ENCODE peak calls at places on chromosome 16, in eight cellular contexts. F is GM23338, O is psoas muscle, I is GM23248, Z is aorta, S is IMR-90, R is transverse colon, Y is left lung. H is an unnamed sample. For H3K36me3, the result is how much of the 10 kb centered on the place peaks cover.

GRCh38 chr16:71311553-71312158 is 22.5 kb upstream of the CMTR2 start:
- DNase-seq in I (peak), Z (no peak), O (no peak), R (no peak), Y (no peak), S (peak), F (peak), H (peak)

GRCh38 chr16:1119129-1119528 is 23.1 kb upstream of the C1QTNF8 start:
- DNase-seq in O (no peak), Y (no peak), I (no peak), S (no peak), R (no peak), F (no peak), Z (no peak), H (no peak)

GRCh38 chr16:12406840-12407690 is 396.6 kb downstream of the CPPED1 start:
- DNase-seq in I (peak), Y (no peak), S (peak), O (no peak), R (no peak), F (no peak), Z (no peak), H (peak)

GRCh38 chr16:25109643-25110042 is 1.9 kb upstream of the LCMT1 start:
- DNase-seq in R (peak), I (peak), S (peak), O (peak), Z (peak), F (no peak), Y (no peak), H (peak)

GRCh38 chr16:31880322-31880979 is 6.8 kb downstream of the ZNF267 start:
- DNase-seq in R (no peak), Y (no peak), Z (no peak), F (no peak), O (no peak), S (peak), I (peak), H (peak)

GRCh38 chr16:86520317-86521210 is 10.2 kb downstream of the FOXF1 start:
- DNase-seq in R (no peak), Y (peak), Z (peak), S (peak), I (no peak), F (no peak), O (no peak), H (no peak)

GRCh38 chr16:77288222-77288621 is 89.0 kb downstream of the SYCE1L start:
- DNase-seq in O (no peak), S (peak), I (peak), R (no peak), Z (no peak), F (no peak), Y (no peak), H (no peak)

GRCh38 chr16:84360170-84360569 is 8.2 kb upstream of the ATP2C2 start:
- DNase-seq in Y (no peak), F (no peak), O (no peak), S (peak), Z (no peak), I (no peak), R (no peak), H (no peak)

GRCh38 chr16:87548086-87548485 is 54.2 kb upstream of the JPH3 start:
- DNase-seq in S (no peak), I (no peak), R (no peak), F (no peak), O (no peak), Z (no peak), Y (no peak), H (no peak)

GRCh38 chr16:19291459-19291858 is 5.9 kb downstream of the CLEC19A start:
- DNase-seq in Z (no peak), F (peak), R (no peak), I (peak), S (no peak), O (no peak), Y (no peak), H (peak)

GRCh38 chr16:3856367-3857141 is 24.0 kb downstream of the CREBBP start:
- DNase-seq in F (peak), R (no peak), S (no peak), O (no peak), I (no peak), Z (no peak), Y (no peak), H (no peak)

GRCh38 chr16:82027629-82028035 is 7.4 kb upstream of the HSD17B2 start:
- DNase-seq in Y (no peak), R (no peak), I (no peak), S (no peak), F (no peak), Z (no peak), O (no peak), H (no peak)

GRCh38 chr16:797120-797420 is 3.5 kb downstream of the GNG13 start:
- DNase-seq in R (no peak), I (no peak), Z (no peak), F (peak), S (no peak), O (no peak), Y (no peak), H (no peak)

GRCh38 chr16:77111057-77111456 is 79.9 kb upstream of the MON1B start:
- DNase-seq in O (no peak), R (no peak), Z (no peak), F (no peak), I (no peak), Y (no peak), S (no peak), H (no peak)

GRCh38 chr16:1244881-1245280 is 4.4 kb downstream of the TPSAB1 start:
- DNase-seq in O (no peak), R (no peak), Z (no peak), Y (no peak), F (no peak), I (no peak), S (no peak), H (no peak)

GRCh38 chr16:70470927-70471341 is 16.5 kb downstream of the FCSK start:
- DNase-seq in F (peak), I (peak), O (peak), Z (no peak), Y (peak), S (peak), R (peak), H (no peak)

GRCh38 chr16:57486858-57487834 is 853 bp upstream of the DOK4 start:
- DNase-seq in S (no peak), I (peak), F (no peak), Y (no peak), O (no peak), R (no peak), Z (peak), H (no peak)

GRCh38 chr16:81517630-81518438 is 73.2 kb downstream of the CMIP start:
- DNase-seq in S (peak), R (no peak), I (peak), F (no peak), Z (no peak), Y (no peak), O (no peak), H (no peak)

GRCh38 chr16:4693956-4694663 is 748 bp downstream of the NUDT16L1 start:
- DNase-seq in O (peak), Z (no peak), F (peak), S (peak), R (peak), I (peak), Y (peak), H (peak)

GRCh38 chr16:79602615-79603014 is 2.1 kb upstream of the MAF start:
- DNase-seq in I (no peak), Z (no peak), R (no peak), Y (no peak), O (no peak), F (no peak), S (no peak), H (no peak)

GRCh38 chr16:79601092-79601977 is 798 bp upstream of the MAF start:
- DNase-seq in F (peak), O (peak), S (no peak), I (peak), Z (peak), R (peak), Y (peak), H (no peak)

GRCh38 chr16:79600636-79601091 is at the start of gene MAF:
- DNase-seq in O (peak), F (peak), Z (peak), S (peak), I (peak), R (peak), Y (peak), H (peak)

GRCh38 chr16:79599837-79600635 is 501 bp downstream of the MAF start:
- DNase-seq in S (no peak), R (no peak), Y (peak), Z (peak), O (peak), F (peak), I (peak), H (peak)

DNA sequence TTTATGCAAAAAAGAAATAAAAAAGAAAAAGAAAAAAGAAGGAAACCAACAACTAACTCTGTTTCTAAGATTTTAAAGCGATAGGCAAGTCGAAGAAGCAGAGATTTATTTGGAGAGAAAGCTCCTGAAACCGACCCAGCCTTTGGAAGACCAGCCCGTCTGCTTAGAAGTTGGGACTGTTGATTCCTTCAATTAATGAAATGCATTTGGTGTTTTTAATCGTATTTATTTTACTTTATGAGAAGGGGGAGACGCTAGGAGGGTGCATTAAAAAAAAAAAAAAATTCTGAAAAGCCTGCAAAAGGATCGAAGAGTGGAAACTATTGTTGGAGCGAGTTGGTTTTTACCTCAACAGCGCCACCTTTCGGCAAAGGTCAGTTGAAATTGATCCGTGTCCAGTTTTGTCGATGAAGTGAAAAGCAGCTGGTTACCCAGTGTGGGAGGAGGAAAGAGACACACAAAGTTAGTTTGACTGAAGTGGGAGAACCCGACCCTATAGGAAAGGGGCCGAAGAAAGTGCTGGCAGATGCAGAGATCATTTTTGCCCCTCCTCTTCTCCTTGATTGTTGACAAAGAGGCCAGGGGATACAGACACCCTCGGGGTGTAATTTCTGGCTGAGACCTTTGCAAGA is 1.6 kb upstream of the MAF start:
- DNase-seq in R (peak), S (peak), Y (no peak), O (peak), F (peak), I (peak), Z (peak), H (peak)
- H3K27ac ChIP-seq in R (peak), S (no peak), Y (peak), O (peak), F (no peak), I (no peak), Z (no peak), H (no peak)

GRCh38 chr16:85396879-85397871 is 215.9 kb upstream of the GSE1 start:
- DNase-seq in I (no peak), R (no peak), S (no peak), F (peak), Z (peak), O (peak), Y (peak), H (no peak)

GRCh38 chr16:85394511-85395206 is 218.5 kb upstream of the GSE1 start:
- DNase-seq in Y (peak), Z (no peak), R (no peak), I (no peak), O (no peak), S (no peak), F (no peak), H (no peak)

GRCh38 chr16:85393674-85394510 is 219.2 kb upstream of the GSE1 start:
- DNase-seq in Y (peak), S (peak), R (peak), Z (peak), O (peak), I (peak), F (peak), H (peak)

GRCh38 chr16:85395913-85396878 is 216.9 kb upstream of the GSE1 start:
- DNase-seq in O (no peak), S (peak), R (no peak), Y (peak), F (no peak), I (peak), Z (peak), H (peak)

GRCh38 chr16:85395207-85395912 is 217.8 kb upstream of the GSE1 start:
- DNase-seq in S (peak), I (peak), F (no peak), Y (peak), R (peak), O (peak), Z (peak), H (peak)
- H3K4me3 ChIP-seq in S (no peak), I (peak), F (no peak), Y (no peak), R (no peak), O (no peak), Z (no peak), H (no peak)

GRCh38 chr16:69320731-69321073 is 9.6 kb downstream of the VPS4A start:
- DNase-seq in I (no peak), R (no peak), S (no peak), Y (no peak), Z (peak), F (no peak), O (no peak), H (no peak)
- H3K36me3 ChIP-seq in I (under half), R (under half), S (half or more), Y (half or more), Z (under half), F (under half), O (under half), H (half or more)

GRCh38 chr16:15650019-15650697 is at the start of gene NDE1:
- DNase-seq in S (peak), R (peak), Y (peak), I (peak), Z (peak), O (peak), F (peak), H (peak)
- H3K27ac ChIP-seq in S (peak), R (peak), Y (peak), I (peak), Z (peak), O (peak), F (peak), H (peak)

DNA sequence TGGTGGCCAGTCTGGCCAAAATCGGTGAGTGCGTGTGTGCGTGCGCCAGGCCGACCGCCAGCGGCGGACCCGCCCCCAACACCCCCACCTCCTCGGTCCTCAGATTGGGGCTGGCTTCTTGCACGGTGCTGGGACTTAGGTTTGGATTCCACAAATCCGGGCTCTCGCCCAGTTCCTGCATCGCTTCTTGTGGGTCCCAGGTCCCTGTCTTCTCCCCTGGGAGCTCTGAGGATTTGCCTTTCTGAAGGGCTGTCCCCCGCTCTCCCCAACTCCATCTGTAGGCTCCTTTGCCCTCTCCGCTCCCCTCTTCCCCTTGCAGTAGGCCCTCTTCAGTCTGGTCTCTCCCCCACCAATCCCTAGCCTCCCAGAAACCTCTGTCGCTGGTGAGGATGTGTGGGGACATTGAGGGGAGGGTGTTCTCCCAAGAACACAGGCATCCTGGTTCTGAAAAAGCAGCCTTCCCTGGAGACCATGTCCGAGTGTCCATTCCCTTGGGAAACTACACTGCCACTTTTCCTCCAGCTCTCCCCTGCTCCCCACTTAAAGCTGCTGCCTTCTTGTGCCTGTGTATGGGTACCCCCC is 490 bp downstream of the SLC9A5 start:
- DNase-seq in O (peak), Z (peak), Y (no peak), I (peak), S (no peak), F (peak), R (no peak), H (no peak)
- H3K4me3 ChIP-seq in O (peak), Z (no peak), Y (peak), I (peak), S (peak), F (peak), R (peak), H (peak)

DNA sequence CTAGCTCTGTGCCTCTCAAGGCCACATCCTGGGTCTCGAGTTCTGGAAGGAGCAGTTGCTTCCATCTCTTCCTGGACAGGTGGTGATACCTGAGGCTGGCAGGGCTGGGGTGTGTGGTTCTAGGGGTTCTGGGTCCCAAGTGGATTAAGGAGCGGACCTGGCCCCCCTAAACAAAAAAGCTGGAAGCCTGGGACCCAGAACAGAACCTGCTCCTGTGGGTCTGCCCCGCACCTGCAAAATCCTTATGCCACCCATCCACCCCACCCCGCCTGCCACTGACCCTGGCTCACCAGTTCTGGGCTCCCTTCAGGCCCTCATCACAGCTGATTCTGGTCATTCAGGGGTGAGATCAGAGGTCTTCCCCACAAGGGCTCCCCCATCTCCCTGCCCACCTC is 44.8 kb downstream of the ADCY7 start:
- DNase-seq in S (no peak), Z (peak), R (no peak), O (no peak), Y (peak), I (no peak), F (no peak), H (no peak)
- H3K36me3 ChIP-seq in S (under half), Z (under half), R (under half), O (under half), Y (half or more), I (under half), F (under half), H (under half)